ENCODE peak calls at places on chromosomes 16 and 17, in six cellular contexts. H is neural progenitor cell, U is fibroblast of lung, O is PC-3, T is K562, G is astrocyte. S is an unnamed sample.

GRCh38 chr17:68820825-68821481 is 134.2 kb downstream of the ABCA8 start:
- DNase-seq in H (no peak), U (no peak), O (no peak), T (no peak), G (no peak), S (peak; percentile 6)

GRCh38 chr16:88758227-88758943 is 26.6 kb downstream of the PIEZO1 start:
- DNase-seq in H (no peak), U (no peak), O (no peak), T (no peak), G (no peak), S (no peak)

GRCh38 chr16:35391328-35391727 is 1931.9 kb downstream of the TP53TG3F start:
- DNase-seq in H (peak; percentile 13), U (peak; percentile 8), O (peak; percentile 27), T (peak; percentile 19), G (no peak), S (peak; percentile 2)

GRCh38 chr16:1785846-1786170 is 3.0 kb downstream of the NUBP2 start:
- DNase-seq in H (no peak), U (no peak), O (no peak), T (no peak), G (no peak), S (no peak)

GRCh38 chr17:72822358-72823023 is 270.0 kb downstream of the SLC39A11 start:
- DNase-seq in H (no peak), U (no peak), O (peak; percentile 20), T (no peak), G (no peak), S (no peak)

GRCh38 chr17:59492091-59492451 is 73.3 kb upstream of the DHX40 start:
- DNase-seq in H (no peak), U (no peak), O (peak; percentile 21), T (no peak), G (no peak), S (no peak)

GRCh38 chr17:83180264-83180995 is 101.0 kb downstream of the METRNL start:
- DNase-seq in H (no peak), U (no peak), O (no peak), T (no peak), G (no peak), S (no peak)

GRCh38 chr17:75549246-75550138 is 24.0 kb downstream of the LLGL2 start:
- DNase-seq in H (peak; percentile 82), U (no peak), O (peak; percentile 96), T (peak; percentile 33), G (no peak), S (no peak)

GRCh38 chr16:85716680-85717038 is 27.9 kb upstream of the GINS2 start:
- DNase-seq in H (no peak), U (no peak), O (no peak), T (no peak), G (no peak), S (no peak)

GRCh38 chr16:86991679-86992078 is 325.5 kb downstream of the C16orf95 start:
- DNase-seq in H (no peak), U (peak; percentile 38), O (peak; percentile 56), T (no peak), G (peak; percentile 72), S (no peak)

GRCh38 chr16:66028505-66029216 is 337.8 kb upstream of the CDH5 start:
- DNase-seq in H (no peak), U (peak; percentile 80), O (peak; percentile 51), T (no peak), G (peak; percentile 83), S (no peak)

GRCh38 chr16:29745126-29745852 is 501 bp downstream of the C16orf54 start:
- DNase-seq in H (no peak), U (no peak), O (no peak), T (no peak), G (no peak), S (no peak)

GRCh38 chr17:3004150-3004801 is 59.1 kb downstream of the OR1D5 start:
- DNase-seq in H (no peak), U (peak; percentile 99), O (peak; percentile 97), T (no peak), G (peak; percentile 90), S (peak; percentile 99)

GRCh38 chr17:77332981-77333685 is 192.4 kb downstream of the SEC14L1 start:
- DNase-seq in H (no peak), U (peak; percentile 86), O (peak; percentile 93), T (peak; percentile 38), G (peak; percentile 94), S (no peak)

GRCh38 chr16:66467611-66468010 is 40.5 kb downstream of the BEAN1 start:
- DNase-seq in H (no peak), U (no peak), O (no peak), T (no peak), G (no peak), S (no peak)

GRCh38 chr17:83125515-83126274 is 46.3 kb downstream of the METRNL start:
- DNase-seq in H (no peak), U (no peak), O (no peak), T (no peak), G (no peak), S (no peak)

GRCh38 chr17:39767147-39767546 is 29.4 kb downstream of the GRB7 start:
- DNase-seq in H (no peak), U (no peak), O (no peak), T (no peak), G (no peak), S (no peak)

GRCh38 chr17:39761861-39762496 is 24.2 kb downstream of the GRB7 start:
- DNase-seq in H (no peak), U (no peak), O (no peak), T (no peak), G (no peak), S (no peak)

GRCh38 chr17:39765159-39765558 is 27.4 kb downstream of the GRB7 start:
- DNase-seq in H (no peak), U (no peak), O (no peak), T (no peak), G (no peak), S (no peak)

GRCh38 chr17:39763046-39763800 is 25.5 kb downstream of the GRB7 start:
- DNase-seq in H (no peak), U (no peak), O (peak; percentile 22), T (no peak), G (peak; percentile 64), S (no peak)

DNA sequence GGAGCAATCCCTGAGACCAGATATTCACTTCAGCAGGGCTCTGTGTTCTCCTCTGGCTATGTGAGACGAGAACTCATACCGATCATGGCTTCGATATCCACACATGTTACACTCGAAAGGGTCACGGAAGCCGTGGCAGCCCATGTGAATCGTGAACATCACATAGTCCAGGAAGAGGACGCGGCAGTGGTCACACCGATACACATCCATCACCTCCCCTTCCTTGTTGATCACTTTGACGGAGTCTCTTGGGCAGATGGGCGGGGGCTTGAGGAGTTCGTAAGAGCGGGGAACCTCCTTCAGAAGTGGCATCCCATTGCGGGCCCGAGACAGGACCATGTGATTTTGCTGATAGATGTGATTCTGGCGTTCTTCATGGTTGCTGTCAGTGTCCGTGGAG is 28.0 kb downstream of the GRB7 start:
- DNase-seq in H (no peak), U (no peak), O (no peak), T (no peak), G (no peak), S (no peak)
- H3K36me3 ChIP-seq in H (no peaks in the 10 kb centered on the region), U (no peaks in the 10 kb centered on the region), O (no peaks in the 10 kb centered on the region), T (no peaks in the 10 kb centered on the region), G (no peaks in the 10 kb centered on the region), S (no peaks in the 10 kb centered on the region)

GRCh38 chr17:4098516-4099209 is 44.2 kb downstream of the ZZEF1 start:
- DNase-seq in H (no peak), U (no peak), O (no peak), T (no peak), G (no peak), S (peak; percentile 69)
- TF ChIP-seq EZH2 in H (no peak), U (no peak), O (no peak), T (no peak), G (no peak), S (no peak)

GRCh38 chr17:20925091-20925490 is 117.7 kb downstream of the USP22 start:
- DNase-seq in H (no peak), U (peak; percentile 43), O (peak; percentile 14), T (no peak), G (no peak), S (no peak)
- H3K36me3 ChIP-seq in H (no peaks in the 10 kb centered on the region), U (no peaks in the 10 kb centered on the region), O (no peaks in the 10 kb centered on the region), T (peaks cover 8% of the 10 kb centered on the region), G (no peaks in the 10 kb centered on the region), S (no peaks in the 10 kb centered on the region)

GRCh38 chr16:561413-561794 is 1.2 kb downstream of the PRR35 start:
- DNase-seq in H (no peak), U (no peak), O (no peak), T (no peak), G (no peak), S (no peak)

GRCh38 chr16:560701-561412 is 663 bp downstream of the PRR35 start:
- DNase-seq in H (no peak), U (no peak), O (no peak), T (peak; percentile 64), G (no peak), S (no peak)

GRCh38 chr16:559411-560207 is 585 bp upstream of the PRR35 start:
- DNase-seq in H (no peak), U (no peak), O (no peak), T (no peak), G (no peak), S (no peak)

GRCh38 chr16:559021-559380 is 1.2 kb upstream of the PRR35 start:
- DNase-seq in H (no peak), U (no peak), O (no peak), T (no peak), G (no peak), S (no peak)

GRCh38 chr16:560221-560700 is at the start of gene PRR35:
- DNase-seq in H (no peak), U (no peak), O (no peak), T (peak; percentile 48), G (no peak), S (no peak)
- TF ChIP-seq EZH2 in H (peak; percentile 82), U (no peak), O (no peak), T (no peak), G (peak; percentile 50), S (peak; percentile 90)

DNA sequence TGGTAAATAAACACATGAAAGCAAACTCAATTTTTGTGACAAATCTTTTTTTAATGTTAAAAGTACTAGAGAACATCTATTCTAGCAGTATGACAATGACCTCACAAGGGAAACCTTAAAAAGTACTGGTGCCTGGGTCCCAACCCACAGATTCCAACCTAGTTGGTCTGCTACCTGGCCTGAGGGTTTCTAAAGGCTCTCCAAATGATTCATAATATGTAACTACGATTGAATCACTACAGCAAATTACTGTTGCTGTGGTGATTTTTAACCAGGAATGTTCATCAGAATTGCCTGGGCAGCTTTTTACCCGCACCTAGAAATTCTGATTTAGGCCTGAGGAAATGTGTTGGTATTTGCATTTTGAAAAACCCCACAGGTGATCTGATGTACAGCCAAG is 26.1 kb downstream of the CDR2 start:
- DNase-seq in H (no peak), U (no peak), O (peak; percentile 67), T (no peak), G (no peak), S (no peak)
- H3K36me3 ChIP-seq in H (peaks cover 12% of the 10 kb centered on the region), U (peaks cover 17% of the 10 kb centered on the region), O (peaks cover 29% of the 10 kb centered on the region), T (peaks cover 66% of the 10 kb centered on the region), G (peaks cover 52% of the 10 kb centered on the region), S (peaks cover 20% of the 10 kb centered on the region)

GRCh38 chr17:48740537-48740936 is 12.0 kb upstream of the HOXB13 start:
- DNase-seq in H (no peak), U (no peak), O (no peak), T (no peak), G (no peak), S (no peak)
- TF ChIP-seq EZH2 in H (no peak), U (no peak), O (no peak), T (no peak), G (no peak), S (no peak)

GRCh38 chr16:10988879-10989278 is 44.5 kb downstream of the CLEC16A start:
- DNase-seq in H (no peak), U (no peak), O (no peak), T (no peak), G (no peak), S (no peak)
- H3K36me3 ChIP-seq in H (no peaks in the 10 kb centered on the region), U (peaks cover 2% of the 10 kb centered on the region), O (no peaks in the 10 kb centered on the region), T (peaks cover 45% of the 10 kb centered on the region), G (no peaks in the 10 kb centered on the region), S (no peaks in the 10 kb centered on the region)